ENCODE peak calls at places on chromosomes 12 and 14, in six cellular contexts. P, D, F, T, W and L are unnamed samples.

GRCh38 chr14:49880267-49881064 is 12.4 kb upstream of the ARF6 start:
- DNase-seq in F (no peak), T (peak), W (peak), D (no peak), P (peak), L (no peak)

GRCh38 chr14:87149583-87150354 is 843.2 kb downstream of the GALC start:
- DNase-seq in F (no peak), P (peak), T (peak), W (peak), D (peak), L (no peak)

GRCh38 chr12:41589878-41590277 is 401.8 kb downstream of the PDZRN4 start:
- DNase-seq in W (no peak), T (no peak), P (no peak), F (no peak), D (no peak), L (no peak)

GRCh38 chr12:49017764-49018281 is 753 bp downstream of the PRKAG1 start:
- DNase-seq in F (peak), T (peak), D (peak), W (peak), P (no peak), L (no peak)

GRCh38 chr12:54229624-54230212 is 40.9 kb upstream of the SMUG1 start:
- DNase-seq in T (peak), P (peak), D (peak), F (no peak), W (peak), L (no peak)

GRCh38 chr12:112749081-112749480 is 42.5 kb upstream of the RPH3A start:
- DNase-seq in W (no peak), D (no peak), P (no peak), T (no peak), F (no peak), L (no peak)

GRCh38 chr14:96661244-96661969 is 135.8 kb upstream of the VRK1 start:
- DNase-seq in T (no peak), F (no peak), P (no peak), D (no peak), W (no peak), L (no peak)

GRCh38 chr12:114710151-114710550 is 26.2 kb upstream of the TBX3 start:
- DNase-seq in W (no peak), P (no peak), D (no peak), F (no peak), T (no peak), L (no peak)

GRCh38 chr12:131676544-131676943 is 34.3 kb upstream of the SFSWAP start:
- DNase-seq in W (no peak), D (no peak), T (no peak), F (no peak), P (no peak), L (no peak)

GRCh38 chr12:98998697-98999299 is 353.7 kb downstream of the APAF1 start:
- DNase-seq in W (peak), F (peak), D (peak), P (peak), T (peak), L (peak)

GRCh38 chr12:27015730-27016076 is 1.5 kb upstream of the TM7SF3 start:
- DNase-seq in P (peak), D (peak), F (no peak), T (peak), W (peak), L (peak)

GRCh38 chr14:74549588-74549987 is 56.0 kb downstream of the ISCA2 start:
- DNase-seq in F (no peak), T (no peak), W (no peak), P (peak), D (no peak), L (no peak)

GRCh38 chr14:102688290-102688689 is 89.0 kb upstream of the TRAF3 start:
- DNase-seq in F (no peak), P (no peak), T (no peak), W (no peak), D (no peak), L (no peak)

GRCh38 chr12:14567311-14568195 is at the start of gene PLBD1:
- DNase-seq in P (peak), W (peak), F (peak), T (peak), D (no peak), L (no peak)

GRCh38 chr14:75604979-75605825 is 26.8 kb downstream of the FLVCR2 start:
- DNase-seq in P (no peak), W (peak), D (no peak), T (peak), F (no peak), L (no peak)

GRCh38 chr14:35400707-35401421 is 3.7 kb downstream of the NFKBIA start:
- DNase-seq in T (no peak), F (no peak), P (peak), D (no peak), W (no peak), L (no peak)

GRCh38 chr12:8156416-8156815 is 399 bp upstream of the ZNF705A start:
- DNase-seq in D (no peak), T (no peak), F (no peak), W (peak), P (no peak), L (no peak)

GRCh38 chr12:43882578-43883178 is 46.8 kb downstream of the TMEM117 start:
- DNase-seq in F (peak), W (peak), D (peak), P (peak), T (peak), L (peak)

GRCh38 chr12:11182529-11182928 is 4.2 kb downstream of the TAS2R42 start:
- DNase-seq in F (no peak), P (no peak), W (no peak), T (no peak), D (no peak), L (no peak)

GRCh38 chr14:37595809-37596595 is 573 bp downstream of the TTC6 start:
- DNase-seq in F (peak), P (peak), D (peak), W (peak), T (no peak), L (peak)
- H3K4me3 ChIP-seq in F (no peak), P (peak), D (peak), W (no peak), T (no peak), L (peak)

DNA sequence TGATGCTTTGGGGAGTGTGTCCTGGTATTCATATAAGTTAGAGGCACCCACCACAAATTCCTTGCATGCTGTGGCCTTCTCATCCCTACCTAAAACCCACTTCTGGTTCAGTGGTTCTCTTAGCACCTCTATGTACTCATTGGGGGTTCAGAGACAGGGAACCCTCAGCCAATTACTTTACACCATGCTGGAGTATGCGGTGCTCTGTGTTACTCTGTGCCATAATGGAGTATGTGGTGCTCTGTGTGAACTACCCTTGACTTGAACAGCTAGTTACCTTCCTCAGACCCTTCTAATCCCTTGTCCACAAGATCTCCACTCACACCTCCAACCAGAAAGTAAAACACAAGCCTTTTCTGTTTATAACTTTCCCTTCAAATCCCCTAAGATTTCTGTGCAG is 172.5 kb upstream of the E2F7 start:
- DNase-seq in T (no peak), P (no peak), W (no peak), F (no peak), D (no peak), L (no peak)
- H2AFZ ChIP-seq in T (no peak), P (no peak), W (no peak), F (peak), D (no peak), L (no peak)

GRCh38 chr12:51401020-51401419 is 9.8 kb upstream of the GALNT6 start:
- DNase-seq in T (no peak), F (no peak), W (no peak), D (no peak), P (no peak), L (no peak)
- H3K4me3 ChIP-seq in T (no peak), F (no peak), W (no peak), D (no peak), P (no peak), L (no peak)

DNA sequence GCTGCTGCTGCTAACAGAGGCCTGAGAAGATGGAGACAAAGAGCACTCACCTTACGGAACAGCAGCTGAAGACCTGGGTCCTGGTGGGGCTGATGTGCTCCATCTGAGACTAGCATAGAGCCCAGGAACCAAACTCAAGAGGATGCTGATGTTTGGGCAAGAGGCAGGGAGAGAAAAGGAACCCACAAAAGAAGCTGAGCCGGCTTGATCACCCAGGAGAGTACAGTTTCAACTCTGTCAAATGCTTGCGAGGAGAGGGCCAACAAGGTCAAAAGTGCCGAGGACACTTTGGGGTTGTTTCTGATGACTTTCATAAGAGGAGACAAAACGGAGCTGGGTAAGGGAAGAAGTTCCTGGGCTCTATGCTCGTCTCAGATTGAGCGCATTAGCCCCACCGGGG is 17.3 kb upstream of the NT5DC3 start:
- DNase-seq in T (no peak), P (no peak), F (no peak), D (no peak), W (no peak), L (no peak)
- H2AFZ ChIP-seq in T (no peak), P (no peak), F (no peak), D (peak), W (no peak), L (no peak)

GRCh38 chr12:6118891-6119568 is 5.4 kb downstream of the VWF start:
- DNase-seq in F (no peak), W (peak), D (no peak), P (no peak), T (no peak), L (no peak)

GRCh38 chr12:6120796-6121473 is 3.5 kb downstream of the VWF start:
- DNase-seq in D (no peak), F (no peak), W (no peak), P (no peak), T (no peak), L (no peak)

GRCh38 chr12:6124411-6125151 is at the start of gene VWF:
- DNase-seq in P (no peak), F (no peak), D (no peak), W (no peak), T (no peak), L (no peak)

GRCh38 chr12:6123258-6123657 is 1.2 kb downstream of the VWF start:
- DNase-seq in D (no peak), W (no peak), F (no peak), T (no peak), P (no peak), L (no peak)

GRCh38 chr12:6122211-6122610 is 2.3 kb downstream of the VWF start:
- DNase-seq in F (no peak), P (no peak), D (no peak), T (no peak), W (no peak), L (no peak)
- H3K4me3 ChIP-seq in F (no peak), P (no peak), D (no peak), T (no peak), W (no peak), L (no peak)

GRCh38 chr14:21924479-21924878 is 250.9 kb upstream of the OR4E1 start:
- DNase-seq in P (no peak), W (no peak), D (no peak), F (no peak), T (no peak), L (peak)
- H2AFZ ChIP-seq in P (no peak), W (no peak), D (no peak), F (no peak), T (no peak), L (no peak)

DNA sequence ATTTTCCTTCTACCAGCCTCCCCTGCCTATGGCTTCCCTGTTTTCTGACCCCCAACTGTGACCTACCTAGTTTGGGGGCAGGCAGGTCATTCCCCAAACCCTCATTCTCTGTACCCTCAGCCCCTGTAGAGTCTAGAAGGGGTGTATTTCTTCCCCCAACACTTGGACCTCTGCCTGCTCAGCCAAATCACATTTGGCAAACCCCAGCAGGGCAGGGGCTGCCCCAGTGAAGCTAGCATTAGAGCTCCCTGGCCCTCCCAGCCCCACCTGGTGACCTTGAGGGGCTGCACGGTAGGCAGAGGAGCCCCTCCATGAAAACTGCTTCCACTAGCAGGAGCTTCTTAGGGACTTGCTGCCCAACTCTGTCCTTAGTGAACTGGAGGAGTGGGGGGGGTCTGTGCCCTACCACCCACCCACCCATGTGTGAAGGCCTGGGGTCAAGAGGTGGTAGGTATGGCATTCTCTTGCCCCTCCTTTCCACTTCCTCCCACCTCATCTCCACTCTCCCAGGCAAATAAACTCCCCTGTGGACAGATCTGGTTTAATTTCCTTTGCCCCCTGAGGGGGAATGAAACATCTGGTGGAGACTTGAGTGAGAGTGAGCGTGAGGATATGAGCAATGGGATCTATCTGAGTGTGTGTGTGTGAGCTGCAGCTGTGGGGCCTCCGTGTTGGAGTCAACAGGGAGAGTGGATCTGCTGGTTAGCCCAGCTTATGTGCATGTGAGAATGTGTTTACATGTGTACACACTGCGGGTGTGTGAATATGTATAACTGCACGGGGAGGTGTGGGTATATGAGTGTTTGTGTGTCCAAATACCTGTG is 1.6 kb downstream of the NXPH4 start:
- DNase-seq in W (no peak), F (no peak), P (no peak), D (peak), T (no peak), L (no peak)
- H3K4me3 ChIP-seq in W (no peak), F (peak), P (no peak), D (no peak), T (no peak), L (no peak)